ENCODE peak calls at places on chromosomes 7 and 10, in ten cellular contexts. C is stimulated activated CD4-positive, alpha-beta T cell treated with anti-CD3 and anti-CD28 coated beads, Interleukin-1b, Interleukin-23, amount 100 ng/mL, for 24 hours; J is HEK293T; B is CD8-positive, alpha-beta memory T cell; L is M059J; M is osteocyte; W is epithelial cell of proximal tubule; T is mucosa of descending colon; Y is NCI-H748 treated with DMSO at 0.1 percent for 48 hours; G is lung. S is an unnamed sample.

GRCh38 chr7:107505997-107506682 is 36.3 kb downstream of the GPR22 start:
- DNase-seq in B (no peak), J (no peak), W (peak), C (no peak), T (peak), L (peak), G (peak), M (no peak), Y (peak), S (no peak)

GRCh38 chr7:17680943-17681351 is 259.3 kb downstream of the SNX13 start:
- DNase-seq in J (no peak), M (no peak), Y (no peak), B (no peak), G (no peak), W (no peak), C (no peak), L (peak), T (no peak), S (no peak)

GRCh38 chr7:39580150-39580874 is 14.1 kb downstream of the YAE1 start:
- DNase-seq in L (peak), Y (peak), M (peak), B (peak), T (peak), C (peak), G (peak), W (peak), J (peak), S (peak)

GRCh38 chr10:132458071-132458594 is 61.1 kb downstream of the PWWP2B start:
- DNase-seq in J (no peak), W (no peak), C (no peak), M (no peak), B (no peak), L (no peak), Y (no peak), T (no peak), G (no peak), S (no peak)

GRCh38 chr7:66597472-66597871 is 31.2 kb upstream of the KCTD7 start:
- DNase-seq in B (no peak), G (no peak), M (no peak), Y (no peak), W (no peak), T (peak), L (no peak), C (no peak), J (no peak), S (no peak)

GRCh38 chr7:19530852-19531251 is 178.0 kb downstream of the POLR1F start:
- DNase-seq in T (no peak), J (no peak), M (no peak), W (no peak), C (no peak), L (no peak), Y (no peak), B (no peak), G (no peak), S (no peak)

GRCh38 chr7:16428672-16429071 is 7.3 kb upstream of the CRPPA start:
- DNase-seq in W (no peak), J (no peak), L (peak), M (no peak), G (no peak), T (peak), C (no peak), B (no peak), Y (no peak), S (no peak)

GRCh38 chr7:149195180-149196150 is at the start of gene ZNF282:
- DNase-seq in J (peak), W (peak), G (peak), Y (peak), B (peak), T (peak), L (peak), M (peak), C (peak), S (peak)

GRCh38 chr10:77563638-77564270 is 73.9 kb downstream of the KCNMA1 start:
- DNase-seq in Y (no peak), M (no peak), W (no peak), G (no peak), B (no peak), J (no peak), C (no peak), L (peak), T (peak), S (no peak)

GRCh38 chr7:29480934-29481625 is 82.6 kb upstream of the PRR15 start:
- DNase-seq in J (no peak), M (no peak), G (no peak), L (no peak), C (no peak), T (no peak), Y (no peak), W (no peak), B (no peak), S (no peak)

GRCh38 chr10:25047902-25048301 is 31.5 kb downstream of the THNSL1 start:
- DNase-seq in B (no peak), J (no peak), Y (no peak), M (no peak), W (no peak), C (no peak), L (peak), G (no peak), T (no peak), S (no peak)

GRCh38 chr7:80318081-80318480 is 183.4 kb downstream of the GNAI1 start:
- DNase-seq in J (no peak), L (no peak), G (no peak), W (no peak), B (no peak), C (no peak), T (no peak), Y (no peak), M (no peak), S (no peak)

GRCh38 chr7:10116511-10116910 is 857.2 kb upstream of the PHF14 start:
- DNase-seq in T (no peak), L (no peak), G (no peak), M (no peak), Y (no peak), W (no peak), J (no peak), C (no peak), B (no peak), S (no peak)

GRCh38 chr10:14751576-14752330 is 22.9 kb downstream of the FAM107B start:
- DNase-seq in G (peak), W (no peak), C (no peak), L (no peak), M (no peak), T (peak), J (no peak), Y (no peak), B (no peak), S (no peak)

GRCh38 chr10:44173558-44173894 is 211.4 kb downstream of the CXCL12 start:
- DNase-seq in J (no peak), C (no peak), Y (no peak), M (no peak), B (no peak), L (peak), T (no peak), W (no peak), G (no peak), S (no peak)

GRCh38 chr7:44259547-44260457 is 59.0 kb downstream of the YKT6 start:
- DNase-seq in B (no peak), T (peak), Y (no peak), M (no peak), J (no peak), C (no peak), G (peak), W (peak), L (peak), S (no peak)

GRCh38 chr7:16905300-16906044 is 23.7 kb upstream of the AGR3 start:
- DNase-seq in C (no peak), G (no peak), L (peak), B (no peak), T (no peak), Y (no peak), W (no peak), M (no peak), J (no peak), S (no peak)

GRCh38 chr7:121006731-121007315 is 18.3 kb downstream of the CPED1 start:
- DNase-seq in C (no peak), J (no peak), M (no peak), T (no peak), G (no peak), B (no peak), Y (no peak), L (no peak), W (no peak), S (no peak)

GRCh38 chr7:101174322-101174854 is 5.7 kb downstream of the NAT16 start:
- DNase-seq in Y (no peak), J (no peak), M (no peak), T (no peak), G (no peak), C (no peak), B (no peak), L (no peak), W (no peak), S (no peak)

GRCh38 chr10:68720793-68721672 is at the start of gene CCAR1:
- DNase-seq in Y (peak), W (peak), L (peak), C (peak), M (peak), G (peak), T (peak), B (peak), J (peak), S (peak)

GRCh38 chr10:1923998-1924397 is 186.7 kb upstream of the ADARB2 start:
- DNase-seq in M (no peak), B (no peak), C (no peak), J (no peak), W (no peak), G (no peak), T (no peak), L (no peak), Y (no peak), S (no peak)

GRCh38 chr10:1569208-1569607 is 168.1 kb downstream of the ADARB2 start:
- DNase-seq in J (no peak), M (no peak), L (no peak), W (no peak), T (no peak), G (no peak), Y (no peak), C (no peak), B (no peak), S (no peak)

GRCh38 chr7:157499835-157500153 is 163.0 kb downstream of the DNAJB6 start:
- DNase-seq in Y (no peak), L (no peak), C (no peak), T (no peak), B (peak), G (no peak), J (no peak), W (no peak), M (no peak), S (no peak)

GRCh38 chr7:53326634-53327033 is 291.2 kb downstream of the POM121L12 start:
- DNase-seq in Y (no peak), M (no peak), W (no peak), L (no peak), G (no peak), B (no peak), T (no peak), C (no peak), J (no peak), S (no peak)

GRCh38 chr7:130667593-130668257 is 823 bp downstream of the COPG2 start:
- DNase-seq in C (no peak), W (no peak), G (no peak), Y (no peak), M (no peak), T (no peak), J (peak), L (peak), B (no peak), S (no peak)

GRCh38 chr7:18116661-18117060 is 89.0 kb upstream of the PRPS1L1 start:
- DNase-seq in L (peak), M (no peak), C (no peak), J (no peak), G (no peak), T (no peak), B (no peak), W (no peak), Y (peak), S (no peak)

GRCh38 chr10:119111968-119112515 is 8.1 kb downstream of the DENND10 start:
- DNase-seq in W (no peak), L (no peak), M (no peak), C (no peak), B (no peak), G (no peak), T (no peak), Y (no peak), J (no peak), S (no peak)

GRCh38 chr7:2440608-2441245 is 35.5 kb downstream of the GRIFIN start:
- DNase-seq in T (no peak), M (no peak), Y (no peak), W (no peak), G (peak), B (no peak), J (peak), L (no peak), C (no peak), S (no peak)

GRCh38 chr10:78934499-78934898 is 134.3 kb upstream of the ZMIZ1 start:
- DNase-seq in M (no peak), C (no peak), L (peak), G (no peak), B (no peak), Y (no peak), T (no peak), J (no peak), W (no peak), S (no peak)

GRCh38 chr7:39554583-39555140 is 11.5 kb upstream of the YAE1 start:
- DNase-seq in W (no peak), C (no peak), Y (no peak), J (no peak), B (no peak), L (no peak), T (no peak), M (no peak), G (no peak), S (no peak)

GRCh38 chr7:129501760-129502707 is at the start of gene SMKR1:
- DNase-seq in Y (peak), M (peak), T (peak), W (no peak), G (peak), B (peak), J (peak), L (peak), C (peak), S (peak)

GRCh38 chr7:46291064-46291463 is 370.0 kb upstream of the IGFBP3 start:
- DNase-seq in M (no peak), W (no peak), L (peak), C (no peak), G (no peak), B (no peak), J (no peak), Y (no peak), T (no peak), S (no peak)

GRCh38 chr7:116232920-116233319 is 22.6 kb downstream of the TES start:
- DNase-seq in G (no peak), W (no peak), T (no peak), L (peak), B (no peak), C (no peak), J (no peak), M (no peak), Y (no peak), S (no peak)

GRCh38 chr7:84658286-84658685 is 463.7 kb upstream of the SEMA3A start:
- DNase-seq in Y (no peak), B (no peak), L (no peak), J (no peak), W (no peak), C (no peak), T (no peak), G (no peak), M (no peak), S (no peak)

GRCh38 chr10:46020871-46021553 is 9.4 kb downstream of the NCOA4 start:
- DNase-seq in C (no peak), J (no peak), Y (no peak), L (peak), T (no peak), G (no peak), B (no peak), W (no peak), M (no peak), S (no peak)

GRCh38 chr7:1241510-1242128 is 8.9 kb downstream of the UNCX start:
- DNase-seq in Y (no peak), W (no peak), C (no peak), T (no peak), G (no peak), J (no peak), L (no peak), M (no peak), B (no peak), S (no peak)

GRCh38 chr10:119677126-119677525 is 25.9 kb downstream of the BAG3 start:
- DNase-seq in W (no peak), G (no peak), J (no peak), B (no peak), T (no peak), Y (no peak), L (no peak), C (no peak), M (no peak), S (no peak)